ENCODE peak calls at places on chromosomes 6 and 20, in nine cellular contexts. V, U, O, C, E, S, J, T and R are unnamed samples.

GRCh38 chr6:161578478-161578877 is 304.6 kb upstream of the AGPAT4 start:
- DNase-seq in V (no peak), U (no peak), O (no peak), C (no peak), E (no peak), S (no peak), J (peak), T (no peak), R (no peak)

GRCh38 chr6:52547647-52548352 is 29.1 kb downstream of the TRAM2 start:
- DNase-seq in V (no peak), U (no peak), O (no peak), C (no peak), E (no peak), S (peak), J (peak), T (peak), R (no peak)

GRCh38 chr6:73577605-73578160 is 56.9 kb upstream of the EEF1A1 start:
- DNase-seq in V (no peak), U (no peak), O (no peak), C (no peak), E (no peak), S (no peak), J (peak), T (no peak), R (no peak)

GRCh38 chr6:8029243-8029870 is 34.8 kb downstream of the BLOC1S5 start:
- DNase-seq in V (no peak), U (no peak), O (no peak), C (no peak), E (no peak), S (no peak), J (no peak), T (peak), R (no peak)

GRCh38 chr6:147624946-147625515 is 116.5 kb downstream of the SAMD5 start:
- DNase-seq in V (no peak), U (no peak), O (no peak), C (no peak), E (no peak), S (no peak), J (no peak), T (no peak), R (no peak)

GRCh38 chr6:35663447-35664235 is 25.1 kb downstream of the FKBP5 start:
- DNase-seq in V (peak), U (no peak), O (no peak), C (no peak), E (no peak), S (no peak), J (no peak), T (peak), R (no peak)

GRCh38 chr6:107714104-107714503 is 110.0 kb downstream of the SCML4 start:
- DNase-seq in V (no peak), U (no peak), O (no peak), C (no peak), E (no peak), S (no peak), J (no peak), T (no peak), R (no peak)

GRCh38 chr6:43059168-43060033 is at the start of the genes KLC4 and MRPL2:
- DNase-seq in V (peak), U (peak), O (peak), C (peak), E (peak), S (peak), J (peak), T (peak), R (peak)

GRCh38 chr20:63626424-63627128 is at the start of gene GMEB2:
- DNase-seq in V (no peak), U (peak), O (peak), C (peak), E (no peak), S (peak), J (peak), T (no peak), R (no peak)

GRCh38 chr6:112244428-112244827 is 9.9 kb downstream of the LAMA4 start:
- DNase-seq in V (no peak), U (no peak), O (no peak), C (no peak), E (no peak), S (no peak), J (no peak), T (no peak), R (no peak)

GRCh38 chr6:13454286-13455221 is 32.8 kb downstream of the GFOD1 start:
- DNase-seq in V (no peak), U (no peak), O (peak), C (peak), E (peak), S (no peak), J (peak), T (peak), R (no peak)

GRCh38 chr20:7540923-7541322 is 399.3 kb downstream of the HAO1 start:
- DNase-seq in V (no peak), U (no peak), O (no peak), C (no peak), E (no peak), S (no peak), J (no peak), T (peak), R (no peak)

GRCh38 chr20:40663304-40663703 is 25.7 kb downstream of the MAFB start:
- DNase-seq in V (no peak), U (no peak), O (no peak), C (no peak), E (no peak), S (no peak), J (no peak), T (no peak), R (no peak)